ENCODE peak calls at places on chromosome 13, in nine cellular contexts. One of them, this sample, is unnamed.
A peak's percentile ranks its signal among the peaks of the same experiment; 100 is the strongest.

GRCh38 chr13:28411859-28412353 is 83.0 kb downstream of the FLT1 start:
- DNase-seq in cardiac muscle cell: peak; percentile 47
- DNase-seq in foreskin fibroblast: peak; percentile 34
- DNase-seq in OCI-LY7: no peak
- DNase-seq in SK-N-SH: peak; percentile 27
- DNase-seq in tibial artery: no peak
- DNase-seq in body of pancreas: no peak
- DNase-seq in HL-60: no peak
- DNase-seq in ovary: no peak
- DNase-seq in this sample: no peak

GRCh38 chr13:44309771-44310767 is 63.6 kb upstream of the SERP2 start:
- DNase-seq in SK-N-SH: no peak
- DNase-seq in HL-60: no peak
- DNase-seq in OCI-LY7: no peak
- DNase-seq in tibial artery: no peak
- DNase-seq in ovary: no peak
- DNase-seq in cardiac muscle cell: no peak
- DNase-seq in foreskin fibroblast: no peak
- DNase-seq in body of pancreas: no peak
- DNase-seq in this sample: peak; percentile 14

GRCh38 chr13:31908696-31909386 is 122.7 kb upstream of the FRY start:
- DNase-seq in tibial artery: no peak
- DNase-seq in cardiac muscle cell: no peak
- DNase-seq in body of pancreas: no peak
- DNase-seq in foreskin fibroblast: peak; percentile 46
- DNase-seq in ovary: no peak
- DNase-seq in OCI-LY7: no peak
- DNase-seq in HL-60: peak; percentile 45
- DNase-seq in SK-N-SH: no peak
- DNase-seq in this sample: no peak

GRCh38 chr13:25114220-25114619 is 18.3 kb downstream of the PABPC3 start:
- DNase-seq in ovary: peak; percentile 42
- DNase-seq in SK-N-SH: peak; percentile 71
- DNase-seq in HL-60: peak; percentile 27
- DNase-seq in body of pancreas: peak; percentile 70
- DNase-seq in foreskin fibroblast: peak; percentile 83
- DNase-seq in OCI-LY7: peak; percentile 79
- DNase-seq in tibial artery: no peak
- DNase-seq in cardiac muscle cell: peak; percentile 82
- DNase-seq in this sample: peak; percentile 71

GRCh38 chr13:98515804-98516465 is 61.0 kb downstream of the STK24 start:
- DNase-seq in body of pancreas: no peak
- DNase-seq in ovary: no peak
- DNase-seq in foreskin fibroblast: no peak
- DNase-seq in SK-N-SH: no peak
- DNase-seq in tibial artery: no peak
- DNase-seq in OCI-LY7: no peak
- DNase-seq in cardiac muscle cell: no peak
- DNase-seq in HL-60: no peak
- DNase-seq in this sample: no peak

GRCh38 chr13:94128430-94128829 is 351.1 kb downstream of the DCT start:
- DNase-seq in OCI-LY7: no peak
- DNase-seq in SK-N-SH: no peak
- DNase-seq in body of pancreas: no peak
- DNase-seq in ovary: no peak
- DNase-seq in foreskin fibroblast: no peak
- DNase-seq in cardiac muscle cell: peak; percentile 43
- DNase-seq in tibial artery: peak; percentile 75
- DNase-seq in HL-60: no peak
- DNase-seq in this sample: no peak

GRCh38 chr13:99380921-99381645 is 73.9 kb upstream of the GPR183 start:
- DNase-seq in tibial artery: no peak
- DNase-seq in cardiac muscle cell: no peak
- DNase-seq in OCI-LY7: no peak
- DNase-seq in foreskin fibroblast: no peak
- DNase-seq in SK-N-SH: no peak
- DNase-seq in ovary: no peak
- DNase-seq in HL-60: no peak
- DNase-seq in body of pancreas: no peak
- DNase-seq in this sample: no peak

GRCh38 chr13:75372517-75372916 is 109.5 kb downstream of the TBC1D4 start:
- DNase-seq in cardiac muscle cell: peak; percentile 72
- DNase-seq in body of pancreas: no peak
- DNase-seq in SK-N-SH: peak; percentile 42
- DNase-seq in OCI-LY7: peak; percentile 74
- DNase-seq in tibial artery: no peak
- DNase-seq in HL-60: no peak
- DNase-seq in foreskin fibroblast: peak; percentile 69
- DNase-seq in ovary: no peak
- DNase-seq in this sample: peak; percentile 32

GRCh38 chr13:43094901-43095300 is 71.5 kb downstream of the DNAJC15 start:
- DNase-seq in tibial artery: no peak
- DNase-seq in SK-N-SH: no peak
- DNase-seq in ovary: no peak
- DNase-seq in body of pancreas: no peak
- DNase-seq in foreskin fibroblast: no peak
- DNase-seq in OCI-LY7: no peak
- DNase-seq in cardiac muscle cell: no peak
- DNase-seq in HL-60: no peak
- DNase-seq in this sample: no peak

GRCh38 chr13:43766766-43767165 is 20.0 kb downstream of the ENOX1 start:
- DNase-seq in body of pancreas: no peak
- DNase-seq in OCI-LY7: no peak
- DNase-seq in ovary: no peak
- DNase-seq in tibial artery: no peak
- DNase-seq in foreskin fibroblast: no peak
- DNase-seq in HL-60: no peak
- DNase-seq in cardiac muscle cell: peak; percentile 28
- DNase-seq in SK-N-SH: no peak
- DNase-seq in this sample: no peak

GRCh38 chr13:80033286-80033685 is 307.6 kb downstream of the SPRY2 start:
- DNase-seq in SK-N-SH: no peak
- DNase-seq in foreskin fibroblast: no peak
- DNase-seq in HL-60: no peak
- DNase-seq in cardiac muscle cell: no peak
- DNase-seq in tibial artery: no peak
- DNase-seq in OCI-LY7: no peak
- DNase-seq in body of pancreas: no peak
- DNase-seq in ovary: no peak
- DNase-seq in this sample: no peak

GRCh38 chr13:80830431-80830830 is 489.5 kb upstream of the SPRY2 start:
- DNase-seq in cardiac muscle cell: no peak
- DNase-seq in tibial artery: no peak
- DNase-seq in foreskin fibroblast: no peak
- DNase-seq in OCI-LY7: no peak
- DNase-seq in ovary: no peak
- DNase-seq in HL-60: no peak
- DNase-seq in body of pancreas: peak; percentile 78
- DNase-seq in SK-N-SH: no peak
- DNase-seq in this sample: no peak

GRCh38 chr13:59094149-59094548 is 1069.6 kb downstream of the DIAPH3 start:
- DNase-seq in ovary: no peak
- DNase-seq in HL-60: no peak
- DNase-seq in SK-N-SH: no peak
- DNase-seq in body of pancreas: no peak
- DNase-seq in foreskin fibroblast: no peak
- DNase-seq in OCI-LY7: no peak
- DNase-seq in tibial artery: no peak
- DNase-seq in cardiac muscle cell: no peak
- DNase-seq in this sample: peak; percentile 35

GRCh38 chr13:37811441-37811840 is 58.1 kb downstream of the TRPC4 start:
- DNase-seq in OCI-LY7: no peak
- DNase-seq in tibial artery: no peak
- DNase-seq in foreskin fibroblast: no peak
- DNase-seq in HL-60: no peak
- DNase-seq in ovary: no peak
- DNase-seq in cardiac muscle cell: peak; percentile 67
- DNase-seq in body of pancreas: no peak
- DNase-seq in SK-N-SH: no peak
- DNase-seq in this sample: no peak

GRCh38 chr13:85381082-85381481 is 418.1 kb downstream of the SLITRK6 start:
- DNase-seq in cardiac muscle cell: no peak
- DNase-seq in HL-60: no peak
- DNase-seq in tibial artery: no peak
- DNase-seq in SK-N-SH: no peak
- DNase-seq in body of pancreas: no peak
- DNase-seq in ovary: no peak
- DNase-seq in OCI-LY7: no peak
- DNase-seq in foreskin fibroblast: no peak
- DNase-seq in this sample: no peak

GRCh38 chr13:90461398-90461797 is 886.1 kb upstream of the MIR17HG start:
- DNase-seq in cardiac muscle cell: no peak
- DNase-seq in HL-60: no peak
- DNase-seq in tibial artery: no peak
- DNase-seq in ovary: no peak
- DNase-seq in SK-N-SH: no peak
- DNase-seq in OCI-LY7: no peak
- DNase-seq in body of pancreas: no peak
- DNase-seq in foreskin fibroblast: no peak
- DNase-seq in this sample: no peak

GRCh38 chr13:112871742-112872141 is 97.3 kb upstream of the MCF2L start:
- DNase-seq in foreskin fibroblast: no peak
- DNase-seq in ovary: no peak
- DNase-seq in SK-N-SH: no peak
- DNase-seq in tibial artery: no peak
- DNase-seq in OCI-LY7: no peak
- DNase-seq in HL-60: no peak
- DNase-seq in cardiac muscle cell: no peak
- DNase-seq in body of pancreas: no peak
- DNase-seq in this sample: no peak
- TF ChIP-seq CTCF in foreskin fibroblast: no peak
- TF ChIP-seq CTCF in ovary: no peak
- TF ChIP-seq CTCF in SK-N-SH: no peak
- TF ChIP-seq CTCF in tibial artery: no peak
- TF ChIP-seq CTCF in OCI-LY7: no peak
- TF ChIP-seq CTCF in HL-60: no peak
- TF ChIP-seq CTCF in cardiac muscle cell: no peak
- TF ChIP-seq CTCF in body of pancreas: no peak
- TF ChIP-seq CTCF in this sample: no peak

GRCh38 chr13:51977606-51978005 is 33.6 kb downstream of the ATP7B start:
- DNase-seq in SK-N-SH: no peak
- DNase-seq in cardiac muscle cell: no peak
- DNase-seq in HL-60: no peak
- DNase-seq in foreskin fibroblast: no peak
- DNase-seq in ovary: no peak
- DNase-seq in tibial artery: no peak
- DNase-seq in body of pancreas: no peak
- DNase-seq in OCI-LY7: no peak
- DNase-seq in this sample: no peak
- H3K4me3 ChIP-seq in SK-N-SH: no peak overlapping the region
- H3K4me3 ChIP-seq in cardiac muscle cell: no peak overlapping the region
- H3K4me3 ChIP-seq in HL-60: no peak overlapping the region
- H3K4me3 ChIP-seq in foreskin fibroblast: no peak overlapping the region
- H3K4me3 ChIP-seq in ovary: no peak overlapping the region
- H3K4me3 ChIP-seq in tibial artery: no peak overlapping the region
- H3K4me3 ChIP-seq in body of pancreas: no peak overlapping the region
- H3K4me3 ChIP-seq in OCI-LY7: no peak overlapping the region
- H3K4me3 ChIP-seq in this sample: no peak overlapping the region

GRCh38 chr13:20492641-20493040 is 33.0 kb downstream of the CRYL1 start:
- DNase-seq in HL-60: no peak
- DNase-seq in cardiac muscle cell: peak; percentile 22
- DNase-seq in ovary: no peak
- DNase-seq in tibial artery: no peak
- DNase-seq in body of pancreas: no peak
- DNase-seq in SK-N-SH: no peak
- DNase-seq in foreskin fibroblast: peak; percentile 62
- DNase-seq in OCI-LY7: peak; percentile 33
- DNase-seq in this sample: peak; percentile 35
- TF ChIP-seq CTCF in HL-60: peak; percentile 48
- TF ChIP-seq CTCF in cardiac muscle cell: peak; percentile 55
- TF ChIP-seq CTCF in ovary: no peak
- TF ChIP-seq CTCF in tibial artery: no peak
- TF ChIP-seq CTCF in body of pancreas: peak; percentile 41
- TF ChIP-seq CTCF in SK-N-SH: peak; percentile 33
- TF ChIP-seq CTCF in foreskin fibroblast: peak; percentile 40
- TF ChIP-seq CTCF in OCI-LY7: peak; percentile 82
- TF ChIP-seq CTCF in this sample: peak; percentile 68

DNA sequence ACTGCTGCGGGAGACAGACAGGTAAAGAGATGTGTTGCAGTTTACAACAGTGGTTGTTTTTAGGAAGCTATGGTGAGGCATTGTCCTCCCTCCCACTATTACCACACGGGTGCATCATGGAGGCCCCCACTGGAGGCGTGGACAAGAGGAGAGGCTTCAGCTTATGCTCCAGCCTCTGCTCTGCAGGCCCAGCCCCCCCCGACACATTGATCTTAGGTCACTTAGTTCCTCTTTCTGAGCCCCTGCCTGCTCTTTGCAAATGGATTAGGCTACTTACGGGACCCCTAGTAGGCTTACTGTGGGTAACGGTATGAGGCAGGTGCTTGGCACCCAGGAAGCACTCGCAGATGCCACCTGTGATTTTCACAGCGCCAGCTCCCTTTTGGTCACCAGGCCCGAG is 123.9 kb downstream of the SLC7A1 start:
- DNase-seq in body of pancreas: no peak
- DNase-seq in ovary: no peak
- DNase-seq in SK-N-SH: no peak
- DNase-seq in OCI-LY7: peak; percentile 62
- DNase-seq in foreskin fibroblast: no peak
- DNase-seq in cardiac muscle cell: no peak
- DNase-seq in tibial artery: no peak
- DNase-seq in HL-60: no peak
- DNase-seq in this sample: no peak
- H3K4me3 ChIP-seq in body of pancreas: no peak overlapping the region
- H3K4me3 ChIP-seq in ovary: no peak overlapping the region
- H3K4me3 ChIP-seq in SK-N-SH: no peak overlapping the region
- H3K4me3 ChIP-seq in OCI-LY7: no peak overlapping the region
- H3K4me3 ChIP-seq in foreskin fibroblast: no peak overlapping the region
- H3K4me3 ChIP-seq in cardiac muscle cell: no peak overlapping the region
- H3K4me3 ChIP-seq in tibial artery: no peak overlapping the region
- H3K4me3 ChIP-seq in HL-60: no peak overlapping the region
- H3K4me3 ChIP-seq in this sample: no peak overlapping the region

GRCh38 chr13:107003911-107004310 is 436.0 kb upstream of the ARGLU1 start:
- DNase-seq in body of pancreas: no peak
- DNase-seq in SK-N-SH: no peak
- DNase-seq in OCI-LY7: no peak
- DNase-seq in cardiac muscle cell: no peak
- DNase-seq in ovary: no peak
- DNase-seq in tibial artery: no peak
- DNase-seq in HL-60: no peak
- DNase-seq in foreskin fibroblast: no peak
- DNase-seq in this sample: no peak
- TF ChIP-seq CTCF in body of pancreas: no peak
- TF ChIP-seq CTCF in SK-N-SH: no peak
- TF ChIP-seq CTCF in OCI-LY7: no peak
- TF ChIP-seq CTCF in cardiac muscle cell: no peak
- TF ChIP-seq CTCF in ovary: no peak
- TF ChIP-seq CTCF in tibial artery: no peak
- TF ChIP-seq CTCF in HL-60: no peak
- TF ChIP-seq CTCF in foreskin fibroblast: no peak
- TF ChIP-seq CTCF in this sample: no peak

DNA sequence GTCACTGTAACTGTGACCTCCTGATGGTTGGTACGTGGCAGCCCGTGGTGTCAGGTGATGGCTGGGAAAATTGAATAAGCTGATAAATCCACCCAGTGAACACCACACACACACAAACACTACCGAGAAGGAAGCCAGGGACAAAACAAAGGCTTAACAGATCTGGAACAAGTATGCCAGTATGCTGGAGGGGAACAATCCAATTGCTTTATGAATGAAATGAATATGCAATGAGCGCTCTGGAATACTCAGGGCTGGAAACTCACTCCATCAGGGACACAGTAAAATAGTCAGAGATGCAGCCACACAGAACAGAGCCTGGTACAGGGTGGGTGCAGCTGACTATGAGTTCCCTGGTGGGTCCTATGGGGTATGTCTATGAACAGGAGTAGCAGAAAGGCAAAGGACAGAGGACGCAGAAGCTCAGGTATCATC is 16.7 kb downstream of the TMTC4 start:
- DNase-seq in body of pancreas: no peak
- DNase-seq in cardiac muscle cell: no peak
- DNase-seq in tibial artery: no peak
- DNase-seq in HL-60: no peak
- DNase-seq in OCI-LY7: no peak
- DNase-seq in foreskin fibroblast: no peak
- DNase-seq in ovary: no peak
- DNase-seq in SK-N-SH: no peak
- DNase-seq in this sample: no peak
- H3K4me3 ChIP-seq in body of pancreas: no peak overlapping the region
- H3K4me3 ChIP-seq in cardiac muscle cell: no peak overlapping the region
- H3K4me3 ChIP-seq in tibial artery: no peak overlapping the region
- H3K4me3 ChIP-seq in HL-60: no peak overlapping the region
- H3K4me3 ChIP-seq in OCI-LY7: no peak overlapping the region
- H3K4me3 ChIP-seq in foreskin fibroblast: no peak overlapping the region
- H3K4me3 ChIP-seq in ovary: no peak overlapping the region
- H3K4me3 ChIP-seq in SK-N-SH: no peak overlapping the region
- H3K4me3 ChIP-seq in this sample: no peak overlapping the region

This sample was measured in BE2C.